ENCODE peak calls at places on chromosomes 2 and 18, in seven cellular contexts. T is heart left ventricle, Q is fibroblast of pulmonary artery, I is right lobe of liver, W is H9, F is psoas muscle, G is fibroblast of the aortic adventitia. O is an unnamed sample.

GRCh38 chr2:128376241-128377041 is 57.8 kb upstream of the HS6ST1 start:
- DNase-seq in W (no peak), T (no peak), Q (no peak), I (peak), G (no peak), F (no peak), O (peak)

GRCh38 chr2:119259296-119259860 is 35.7 kb downstream of the STEAP3 start:
- DNase-seq in F (no peak), I (no peak), Q (peak), T (no peak), W (peak), G (peak), O (no peak)

GRCh38 chr2:108809936-108810335 is 23.4 kb downstream of the CCDC138 start:
- DNase-seq in I (no peak), G (no peak), W (no peak), Q (no peak), T (no peak), F (no peak), O (no peak)

GRCh38 chr2:71787476-71788185 is 334.3 kb downstream of the DYSF start:
- DNase-seq in T (no peak), Q (no peak), F (no peak), G (no peak), W (peak), I (no peak), O (no peak)

GRCh38 chr2:28452534-28453081 is 43.3 kb upstream of the PLB1 start:
- DNase-seq in I (peak), W (peak), T (peak), F (peak), G (peak), Q (peak), O (peak)

GRCh38 chr2:121285077-121285449 is at the start of gene TFCP2L1:
- DNase-seq in F (no peak), G (no peak), W (peak), T (no peak), Q (no peak), I (peak), O (no peak)

GRCh38 chr2:20931346-20931745 is 108.4 kb upstream of the LDAH start:
- DNase-seq in F (no peak), Q (no peak), G (no peak), I (no peak), T (no peak), W (no peak), O (no peak)

GRCh38 chr2:23414876-23415275 is 29.9 kb downstream of the KLHL29 start:
- DNase-seq in F (no peak), G (no peak), T (no peak), I (no peak), Q (no peak), W (peak), O (peak)

GRCh38 chr2:28648147-28648546 is 103.5 kb upstream of the PPP1CB start:
- DNase-seq in I (no peak), F (no peak), Q (no peak), T (no peak), W (no peak), G (no peak), O (no peak)

GRCh38 chr2:38076250-38076709 is 329 bp upstream of the CYP1B1 start:
- DNase-seq in Q (peak), F (peak), G (peak), T (peak), W (peak), I (peak), O (peak)

GRCh38 chr2:208255557-208256106 is 761 bp upstream of the IDH1 start:
- DNase-seq in Q (no peak), T (no peak), G (no peak), W (no peak), I (no peak), F (no peak), O (no peak)

GRCh38 chr18:53991202-53991601 is 233.3 kb downstream of the MBD2 start:
- DNase-seq in G (peak), W (no peak), Q (peak), I (no peak), F (no peak), T (no peak), O (peak)

GRCh38 chr2:179440642-179441251 is 176.1 kb upstream of the SESTD1 start:
- DNase-seq in W (no peak), Q (peak), F (no peak), T (no peak), G (peak), I (no peak), O (peak)

GRCh38 chr2:207531024-207531411 is 1.3 kb downstream of the CREB1 start:
- DNase-seq in F (no peak), I (no peak), G (peak), T (no peak), W (no peak), Q (no peak), O (peak)

GRCh38 chr18:33708876-33709275 is 130.9 kb downstream of the ASXL3 start:
- DNase-seq in I (no peak), W (no peak), G (no peak), T (no peak), Q (no peak), F (no peak), O (no peak)

GRCh38 chr2:128362889-128363228 is 44.2 kb upstream of the HS6ST1 start:
- DNase-seq in W (peak), Q (peak), I (no peak), F (peak), G (peak), T (no peak), O (peak)

GRCh38 chr2:166612214-166612613 is 118.2 kb upstream of the SCN7A start:
- DNase-seq in I (no peak), F (no peak), T (no peak), W (no peak), Q (no peak), G (no peak), O (no peak)

GRCh38 chr2:72031346-72032115 is 116.1 kb downstream of the CYP26B1 start:
- DNase-seq in W (peak), F (no peak), G (no peak), T (no peak), Q (no peak), I (no peak), O (no peak)

GRCh38 chr2:20178404-20179178 is 46.3 kb downstream of the SDC1 start:
- DNase-seq in I (no peak), W (no peak), F (no peak), T (no peak), G (no peak), Q (no peak), O (no peak)

GRCh38 chr2:207792244-207792785 is 22.6 kb upstream of the FZD5 start:
- DNase-seq in W (peak), F (no peak), T (no peak), I (no peak), G (peak), Q (peak), O (peak)

DNA sequence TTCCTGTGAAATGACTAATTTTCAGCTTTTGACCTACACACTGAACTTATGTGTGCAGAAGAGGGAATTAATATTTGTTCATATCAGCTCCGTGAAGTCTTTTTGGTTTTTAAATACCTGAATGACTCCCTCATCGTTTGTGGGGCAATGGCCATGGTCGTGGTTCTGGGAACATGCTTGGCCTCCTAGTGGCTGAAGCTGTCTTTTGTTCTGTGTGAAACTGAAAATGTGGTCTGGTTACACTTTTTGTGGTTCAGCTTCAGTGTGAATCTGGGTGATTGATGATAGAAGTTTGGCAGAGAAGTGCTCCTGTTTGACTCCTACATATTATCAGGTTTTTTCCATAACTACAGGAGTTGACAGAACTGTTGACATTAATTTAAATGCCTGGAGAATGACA is 408.2 kb downstream of the THSD7B start:
- DNase-seq in G (peak), T (no peak), F (no peak), I (no peak), W (no peak), Q (peak), O (peak)
- TF ChIP-seq CTCF in G (peak), T (no peak), F (no peak), I (no peak), W (peak), Q (peak), O (peak)

GRCh38 chr18:75172299-75173124 is 36.4 kb downstream of the PTGR3 start:
- DNase-seq in T (no peak), Q (no peak), F (no peak), W (no peak), I (no peak), G (no peak), O (no peak)

GRCh38 chr18:75170916-75171315 is 38.0 kb downstream of the PTGR3 start:
- DNase-seq in W (no peak), I (no peak), F (no peak), T (no peak), G (no peak), Q (no peak), O (no peak)

GRCh38 chr18:75170022-75170789 is 38.7 kb downstream of the PTGR3 start:
- DNase-seq in I (no peak), T (peak), F (no peak), Q (no peak), G (no peak), W (no peak), O (no peak)

GRCh38 chr18:75173758-75174157 is 35.2 kb downstream of the PTGR3 start:
- DNase-seq in Q (no peak), I (no peak), W (no peak), F (no peak), T (no peak), G (no peak), O (no peak)

DNA sequence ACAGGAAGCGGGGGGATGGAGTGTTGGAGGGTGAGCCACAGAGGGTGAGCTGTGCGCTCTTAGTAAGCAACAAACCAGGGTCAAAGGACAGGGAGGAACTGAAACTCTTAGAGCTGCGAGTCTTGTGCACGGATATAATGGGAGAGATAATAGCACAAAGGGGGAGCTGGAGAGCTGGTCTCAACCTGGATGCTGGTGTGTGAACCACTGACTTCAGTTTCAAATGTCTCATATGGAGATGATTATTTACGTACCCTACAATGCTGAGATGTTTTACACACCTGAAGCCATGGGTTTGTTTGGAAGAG is 35.9 kb downstream of the PTGR3 start:
- DNase-seq in W (no peak), Q (peak), T (no peak), G (peak), F (no peak), I (no peak), O (peak)
- TF ChIP-seq CTCF in W (no peak), Q (no peak), T (no peak), G (peak), F (no peak), I (no peak), O (peak)

DNA sequence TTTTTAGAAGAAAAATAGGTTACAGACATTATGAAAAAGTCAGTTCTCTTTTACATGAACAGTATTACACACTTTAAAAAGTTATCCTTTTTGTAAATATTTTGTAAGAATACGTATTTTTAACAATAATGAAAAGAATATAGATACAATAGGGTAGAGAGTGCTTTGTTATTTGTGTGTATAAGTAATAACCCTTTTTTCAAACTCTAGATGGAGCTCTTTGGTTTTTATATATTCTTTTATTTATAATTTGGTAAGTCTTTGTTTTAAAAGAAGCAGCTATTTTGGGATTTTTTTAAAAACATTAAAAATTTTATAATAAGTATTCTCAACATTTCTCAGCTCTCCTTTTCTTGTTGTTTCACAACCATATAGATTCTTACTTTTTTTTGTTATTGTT is 46.2 kb downstream of the ACYP2 start:
- DNase-seq in F (no peak), I (no peak), T (no peak), W (no peak), G (peak), Q (no peak), O (peak)
- TF ChIP-seq CTCF in F (no peak), I (peak), T (no peak), W (no peak), G (peak), Q (no peak), O (peak)

GRCh38 chr2:25878361-25879132 is at the start of gene ASXL2:
- DNase-seq in F (peak), T (peak), W (peak), G (peak), I (peak), Q (peak), O (peak)
- TF ChIP-seq CTCF in F (no peak), T (no peak), W (no peak), G (peak), I (no peak), Q (no peak), O (no peak)

GRCh38 chr18:9055185-9055584 is 47.3 kb upstream of the NDUFV2 start:
- DNase-seq in I (no peak), W (no peak), T (no peak), F (no peak), G (peak), Q (peak), O (peak)
- TF ChIP-seq CTCF in I (peak), W (peak), T (peak), F (peak), G (peak), Q (peak), O (peak)

GRCh38 chr2:46293466-46293865 is 3.7 kb upstream of the EPAS1 start:
- DNase-seq in F (no peak), I (no peak), Q (peak), G (no peak), T (no peak), W (no peak), O (no peak)

GRCh38 chr2:46296840-46297545 is at the start of gene EPAS1:
- DNase-seq in G (peak), T (peak), F (peak), W (peak), Q (peak), I (peak), O (peak)

GRCh38 chr2:46297546-46298271 is 502 bp downstream of the EPAS1 start:
- DNase-seq in W (peak), G (no peak), Q (peak), T (peak), F (peak), I (peak), O (no peak)

GRCh38 chr2:46296216-46296839 is 879 bp upstream of the EPAS1 start:
- DNase-seq in W (peak), G (no peak), T (peak), F (peak), I (peak), Q (no peak), O (no peak)

GRCh38 chr2:46294185-46294836 is 2.9 kb upstream of the EPAS1 start:
- DNase-seq in Q (peak), G (no peak), W (peak), I (peak), F (no peak), T (no peak), O (peak)
- TF ChIP-seq CTCF in Q (peak), G (peak), W (peak), I (peak), F (no peak), T (peak), O (peak)

GRCh38 chr2:43345391-43345813 is 119.0 kb upstream of the ZFP36L2 start:
- DNase-seq in T (peak), F (peak), Q (no peak), G (no peak), W (no peak), I (no peak), O (peak)
- TF ChIP-seq CTCF in T (no peak), F (peak), Q (peak), G (peak), W (peak), I (no peak), O (no peak)

DNA sequence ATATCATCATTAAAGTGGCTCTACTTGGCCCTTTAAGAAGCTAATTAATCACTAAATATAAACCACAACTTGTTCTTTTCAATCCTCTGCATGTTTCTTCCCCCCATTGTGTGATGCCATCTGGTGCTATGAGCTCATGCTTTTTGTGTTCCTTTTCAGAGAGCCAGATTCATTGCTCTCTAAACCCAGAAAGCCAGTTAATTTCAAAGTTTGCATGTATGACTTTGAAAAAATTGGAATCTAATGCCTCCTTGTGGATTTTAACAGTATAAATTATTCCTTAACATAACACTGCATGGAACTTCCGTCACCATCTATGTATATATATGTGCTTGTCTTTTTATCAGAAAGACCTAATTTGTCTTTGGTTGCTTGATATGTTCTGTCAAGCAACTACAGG is 31.1 kb downstream of the TMEM178A start:
- DNase-seq in G (peak), W (no peak), F (no peak), T (no peak), I (no peak), Q (peak), O (peak)
- TF ChIP-seq CTCF in G (peak), W (no peak), F (peak), T (peak), I (peak), Q (peak), O (peak)

GRCh38 chr2:42830922-42831574 is 38.7 kb upstream of the HAAO start:
- DNase-seq in Q (no peak), G (no peak), T (no peak), I (no peak), F (no peak), W (no peak), O (no peak)

GRCh38 chr2:42832289-42832634 is 39.9 kb upstream of the HAAO start:
- DNase-seq in W (no peak), Q (no peak), F (no peak), I (no peak), G (no peak), T (no peak), O (no peak)

GRCh38 chr2:42828487-42829416 is 36.4 kb upstream of the HAAO start:
- DNase-seq in F (peak), T (peak), Q (peak), G (peak), W (peak), I (peak), O (peak)

GRCh38 chr2:42827647-42828486 is 35.5 kb upstream of the HAAO start:
- DNase-seq in Q (peak), F (peak), W (peak), G (peak), T (peak), I (peak), O (peak)

GRCh38 chr2:42829556-42830510 is 37.5 kb upstream of the HAAO start:
- DNase-seq in G (peak), T (no peak), Q (no peak), I (no peak), F (no peak), W (no peak), O (no peak)
- TF ChIP-seq CTCF in G (no peak), T (no peak), Q (no peak), I (no peak), F (no peak), W (no peak), O (no peak)

DNA sequence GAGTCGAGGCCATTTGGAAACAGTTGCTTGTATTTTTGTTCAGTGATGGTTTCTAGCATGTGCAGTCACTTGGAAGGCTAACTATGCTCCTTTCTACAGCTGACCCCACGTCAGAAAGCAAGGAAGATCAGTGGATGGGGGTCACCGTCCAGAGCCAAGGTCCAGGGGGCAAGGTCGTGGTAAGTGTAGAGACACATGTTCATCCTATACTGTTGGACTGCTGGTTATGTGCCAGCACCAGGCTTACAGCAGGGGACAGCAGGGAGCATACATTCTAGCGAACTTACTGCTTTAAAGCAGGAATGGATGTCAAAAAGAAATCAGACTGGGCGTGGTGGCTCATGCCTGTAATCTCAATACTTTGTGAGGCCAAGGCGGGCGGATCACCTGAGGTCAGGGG is 40.0 kb downstream of the ITGA6 start:
- DNase-seq in W (no peak), Q (peak), F (no peak), T (no peak), G (no peak), I (no peak), O (no peak)
- TF ChIP-seq CTCF in W (no peak), Q (peak), F (no peak), T (no peak), G (peak), I (no peak), O (peak)